ENCODE peak calls at places on chromosomes 7 and 10, in five cellular contexts. H is SK-N-SH, A is K562, D is HepG2, J is GM12878. P is an unnamed sample.
A peak's percentile ranks its signal among the peaks of the same experiment; 100 is the strongest.

GRCh38 chr7:99374121-99375064 is at the start of gene ARPC1B:
- DNase-seq in D (peak; percentile 57), J (no peak), A (peak; percentile 98), H (peak; percentile 99), P (peak; percentile 41)

GRCh38 chr7:116812905-116813304 is 49.5 kb upstream of the CAPZA2 start:
- DNase-seq in D (no peak), H (no peak), J (no peak), A (no peak), P (no peak)

GRCh38 chr7:35286422-35286821 is 32.5 kb upstream of the TBX20 start:
- DNase-seq in J (no peak), D (no peak), A (no peak), H (no peak), P (no peak)

GRCh38 chr10:119418401-119418800 is 124.1 kb downstream of the RGS10 start:
- DNase-seq in A (no peak), H (no peak), D (no peak), J (no peak), P (no peak)

GRCh38 chr10:122147731-122148130 is 123.4 kb upstream of the BTBD16 start:
- DNase-seq in H (no peak), A (no peak), J (no peak), D (no peak), P (no peak)

GRCh38 chr10:124075116-124075955 is 18.1 kb downstream of the CHST15 start:
- DNase-seq in A (no peak), H (no peak), J (no peak), D (no peak), P (no peak)

GRCh38 chr10:45155784-45156183 is 155.1 kb downstream of the ZNF22 start:
- DNase-seq in H (peak; percentile 15), D (peak; percentile 9), J (no peak), A (no peak), P (no peak)

GRCh38 chr7:34091330-34091917 is 186.1 kb downstream of the BMPER start:
- DNase-seq in J (no peak), A (peak; percentile 8), H (peak; percentile 33), D (peak; percentile 38), P (peak; percentile 43)

GRCh38 chr7:53113424-53113823 is 78.0 kb downstream of the POM121L12 start:
- DNase-seq in D (no peak), A (no peak), H (no peak), J (no peak), P (no peak)

GRCh38 chr10:76717141-76717540 is 920.5 kb downstream of the KCNMA1 start:
- DNase-seq in D (no peak), H (no peak), A (no peak), J (no peak), P (no peak)

GRCh38 chr10:70742537-70743429 is 42.4 kb downstream of the TBATA start:
- DNase-seq in J (no peak), A (peak; percentile 62), H (no peak), D (peak; percentile 57), P (no peak)

GRCh38 chr7:70266186-70266585 is 667.9 kb downstream of the AUTS2 start:
- DNase-seq in A (no peak), H (no peak), J (no peak), D (no peak), P (no peak)

GRCh38 chr10:46530249-46531186 is 25.9 kb downstream of the GPRIN2 start:
- DNase-seq in D (peak; percentile 49), A (no peak), J (no peak), H (no peak), P (no peak)

GRCh38 chr7:2154121-2154520 is 78.6 kb downstream of the MAD1L1 start:
- DNase-seq in J (no peak), D (no peak), A (no peak), H (no peak), P (no peak)

GRCh38 chr10:89959433-89960110 is 258.2 kb downstream of the KIF20B start:
- DNase-seq in J (peak; percentile 57), D (no peak), A (no peak), H (no peak), P (no peak)

GRCh38 chr10:66752714-66753113 is 173.1 kb upstream of the LRRTM3 start:
- DNase-seq in A (no peak), H (no peak), J (no peak), D (no peak), P (no peak)

GRCh38 chr10:5546891-5547683 is 22.3 kb downstream of the CALML3 start:
- DNase-seq in D (peak; percentile 34), H (no peak), J (no peak), A (no peak), P (peak; percentile 63)

GRCh38 chr10:62437696-62438095 is 63.5 kb downstream of the ZNF365 start:
- DNase-seq in H (peak; percentile 29), A (peak; percentile 62), J (no peak), D (peak; percentile 41), P (peak; percentile 53)

GRCh38 chr7:155928583-155929145 is 116.4 kb upstream of the SHH start:
- DNase-seq in H (no peak), D (no peak), J (no peak), A (no peak), P (no peak)

GRCh38 chr7:69109131-69109740 is 489.0 kb upstream of the AUTS2 start:
- DNase-seq in J (no peak), A (no peak), H (no peak), D (no peak), P (no peak)

GRCh38 chr7:69114374-69114773 is 483.9 kb upstream of the AUTS2 start:
- DNase-seq in H (no peak), D (no peak), A (no peak), J (no peak), P (no peak)

GRCh38 chr7:69109879-69110278 is 488.4 kb upstream of the AUTS2 start:
- DNase-seq in A (no peak), D (no peak), J (no peak), H (no peak), P (no peak)

GRCh38 chr7:69108041-69108440 is 490.2 kb upstream of the AUTS2 start:
- DNase-seq in D (no peak), J (no peak), A (no peak), H (no peak), P (no peak)

DNA sequence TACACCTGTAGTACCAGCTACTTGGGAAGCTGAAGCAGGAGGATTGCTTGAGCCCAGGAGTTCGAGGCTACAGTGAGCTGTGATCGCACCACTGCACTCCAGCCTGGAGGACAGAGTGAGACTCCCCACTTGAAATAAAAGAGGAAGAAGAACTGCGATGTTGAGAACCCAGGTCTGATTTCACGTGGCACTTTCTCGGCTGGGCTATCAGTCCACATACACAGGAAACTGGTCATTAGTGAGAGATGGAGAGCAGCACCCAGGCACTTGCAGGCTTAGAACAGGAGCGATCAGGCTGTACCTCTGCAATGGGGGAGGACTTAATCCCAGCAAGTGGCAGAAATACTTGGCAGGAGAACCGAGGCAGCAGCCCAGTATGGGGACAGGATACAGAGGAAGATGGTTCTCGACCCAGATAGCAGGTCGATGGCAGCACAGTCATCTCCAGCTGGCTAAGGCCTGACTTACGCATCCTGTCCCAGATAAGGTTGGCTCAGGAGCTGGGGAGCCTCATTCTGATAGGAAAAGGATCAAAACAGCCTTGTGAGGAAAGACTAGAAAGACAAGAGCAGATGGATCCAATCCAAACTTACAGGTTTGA is 487.7 kb upstream of the AUTS2 start:
- DNase-seq in H (no peak), J (no peak), A (no peak), D (no peak), P (no peak)
- TF ChIP-seq POLR2AphosphoS5 in H (no peak), J (no peak), A (no peak), D (no peak), P (no peak)

DNA sequence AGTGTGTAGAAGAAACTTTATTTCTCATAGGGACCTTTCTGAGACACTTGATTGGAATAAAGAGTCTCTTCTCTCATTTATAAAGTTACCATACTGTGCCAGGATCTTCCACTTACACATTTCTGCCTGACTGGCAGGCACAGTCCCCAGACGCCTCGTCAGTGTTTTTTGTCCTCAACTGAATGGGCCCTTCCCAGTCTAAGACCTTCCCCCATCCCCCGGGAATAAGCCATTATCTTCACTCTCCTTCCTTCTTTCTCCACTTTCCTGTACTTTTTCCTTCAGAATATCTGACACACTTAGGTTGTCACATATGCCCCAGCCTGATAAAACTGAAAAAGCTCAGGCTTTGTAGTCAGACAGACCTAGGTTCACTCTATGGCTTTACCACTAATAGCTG is 35.3 kb upstream of the KCNIP2 start:
- DNase-seq in H (no peak), D (no peak), A (no peak), J (no peak), P (no peak)
- TF ChIP-seq ZBTB33 in H (no peak), D (no peak), A (no peak), J (no peak), P (no peak)

GRCh38 chr7:43372656-43373355 is 210.1 kb upstream of the STK17A start:
- DNase-seq in A (no peak), H (peak; percentile 40), J (no peak), D (no peak), P (no peak)

GRCh38 chr7:43379197-43379596 is 203.7 kb upstream of the STK17A start:
- DNase-seq in J (no peak), A (no peak), D (no peak), H (no peak), P (no peak)

GRCh38 chr7:43377196-43377935 is 205.5 kb upstream of the STK17A start:
- DNase-seq in J (no peak), H (no peak), D (no peak), A (no peak), P (no peak)
- TF ChIP-seq POLR2AphosphoS5 in J (no peak), H (no peak), D (no peak), A (no peak), P (no peak)

DNA sequence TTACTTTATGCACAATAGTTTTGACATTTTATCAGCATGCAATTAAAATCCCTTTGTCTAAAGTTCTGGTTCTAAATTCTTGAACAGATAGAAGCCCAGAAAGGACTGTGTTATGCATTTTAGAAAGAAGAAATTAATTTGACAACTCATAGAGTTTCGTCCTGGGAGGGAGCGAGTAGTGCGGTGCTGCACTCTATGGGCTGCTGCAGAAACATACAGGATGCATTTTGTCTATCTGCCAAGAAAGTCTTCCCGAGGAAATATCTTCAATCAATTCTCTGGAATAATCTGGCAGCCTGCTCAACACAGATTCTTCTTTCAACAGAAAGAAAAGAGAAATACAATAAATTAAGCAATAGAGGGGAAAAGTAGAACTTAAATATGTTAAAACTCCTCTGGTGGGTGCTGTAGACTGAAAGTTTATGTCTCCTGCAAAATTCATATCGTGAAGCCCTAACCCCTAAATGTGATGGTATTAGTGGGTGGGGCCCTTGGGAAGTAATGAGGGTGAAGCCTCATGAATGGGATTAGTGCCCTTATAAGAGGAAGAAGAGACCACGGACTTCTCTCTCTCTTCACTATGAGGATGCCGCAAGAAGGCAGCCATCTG is 39.0 kb upstream of the IFRD1 start:
- DNase-seq in D (peak; percentile 31), J (no peak), H (peak; percentile 64), A (no peak), P (no peak)
- TF ChIP-seq ZBTB33 in D (no peak), J (no peak), H (no peak), A (no peak), P (no peak)

GRCh38 chr7:63925626-63926460 is 72.8 kb upstream of the ZNF722 start:
- DNase-seq in A (peak; percentile 46), J (no peak), H (peak; percentile 96), D (no peak), P (no peak)
- TF ChIP-seq POLR2AphosphoS5 in A (no peak), J (no peak), H (peak; percentile 93), D (no peak), P (no peak)